ENCODE peak calls at places on chromosomes 2 and 18, in seven cellular contexts. C, D, B, H, T, J and F are unnamed samples.
A peak's percentile ranks its signal among the peaks of the same experiment; 100 is the strongest.

GRCh38 chr2:221715783-221716386 is 143.8 kb upstream of the EPHA4 start:
- DNase-seq in C (no peak), D (no peak), B (no peak), H (no peak), T (no peak), J (no peak), F (no peak)

GRCh38 chr2:112181571-112182290 is 43.5 kb downstream of the FBLN7 start:
- DNase-seq in C (no peak), D (no peak), B (peak; percentile 81), H (no peak), T (no peak), J (no peak), F (no peak)

GRCh38 chr2:101231937-101232336 is 20.7 kb upstream of the CNOT11 start:
- DNase-seq in C (no peak), D (no peak), B (no peak), H (no peak), T (no peak), J (no peak), F (no peak)

GRCh38 chr2:240970816-240971215 is 27.6 kb upstream of the SNED1 start:
- DNase-seq in C (no peak), D (no peak), B (no peak), H (no peak), T (no peak), J (peak; percentile 15), F (peak; percentile 26)

GRCh38 chr2:26008851-26009566 is 24.9 kb upstream of the RAB10 start:
- DNase-seq in C (no peak), D (no peak), B (no peak), H (no peak), T (peak; percentile 72), J (no peak), F (peak; percentile 89)

GRCh38 chr2:160332318-160332717 is 132.2 kb upstream of the ITGB6 start:
- DNase-seq in C (no peak), D (no peak), B (no peak), H (no peak), T (no peak), J (no peak), F (no peak)

GRCh38 chr2:45885111-45885685 is 233.7 kb downstream of the PRKCE start:
- DNase-seq in C (no peak), D (no peak), B (no peak), H (no peak), T (no peak), J (no peak), F (no peak)

GRCh38 chr2:210198326-210198725 is 26.9 kb downstream of the ACADL start:
- DNase-seq in C (no peak), D (no peak), B (no peak), H (no peak), T (no peak), J (no peak), F (no peak)

GRCh38 chr2:217949448-217949847 is 53.3 kb downstream of the TNS1 start:
- DNase-seq in C (no peak), D (no peak), B (no peak), H (no peak), T (no peak), J (no peak), F (no peak)

GRCh38 chr2:50347355-50348044 is 684.4 kb downstream of the NRXN1 start:
- DNase-seq in C (no peak), D (no peak), B (peak; percentile 51), H (no peak), T (no peak), J (no peak), F (no peak)

GRCh38 chr2:64963719-64964118 is 25.5 kb upstream of the SLC1A4 start:
- DNase-seq in C (no peak), D (no peak), B (no peak), H (no peak), T (no peak), J (no peak), F (no peak)

GRCh38 chr2:220499281-220499680 is 871.9 kb downstream of the SLC4A3 start:
- DNase-seq in C (no peak), D (peak; percentile 44), B (no peak), H (no peak), T (no peak), J (peak; percentile 31), F (peak; percentile 60)

GRCh38 chr2:74304332-74305148 is 38.7 kb downstream of the SLC4A5 start:
- DNase-seq in C (no peak), D (no peak), B (peak; percentile 50), H (no peak), T (no peak), J (no peak), F (no peak)

GRCh38 chr2:67340118-67341011 is 56.8 kb upstream of the ETAA1 start:
- DNase-seq in C (no peak), D (no peak), B (no peak), H (no peak), T (no peak), J (no peak), F (no peak)

GRCh38 chr2:85409719-85410583 is at the start of gene CAPG:
- DNase-seq in C (no peak), D (no peak), B (peak; percentile 96), H (no peak), T (peak; percentile 94), J (no peak), F (peak; percentile 78)

DNA sequence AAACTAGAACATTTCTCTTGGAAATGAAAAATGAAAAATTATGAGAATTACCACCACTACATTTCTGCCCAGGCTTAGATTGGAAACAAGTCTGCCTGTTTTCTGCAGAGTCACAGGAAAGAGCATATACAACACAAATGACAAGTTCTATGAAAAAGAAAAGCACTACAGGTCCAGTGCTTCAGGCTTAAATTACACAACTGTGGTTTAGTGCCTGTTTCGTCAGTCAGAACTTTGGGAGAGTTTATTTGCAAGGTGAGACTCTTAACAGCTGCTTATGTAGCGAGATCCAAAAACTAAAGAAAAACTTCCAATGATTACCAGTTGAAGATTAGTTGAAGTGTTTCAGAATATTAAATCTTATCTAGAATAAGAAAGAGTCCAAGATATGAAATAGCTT is 68.8 kb downstream of the RTN4 start:
- DNase-seq in C (no peak), D (no peak), B (no peak), H (no peak), T (no peak), J (no peak), F (no peak)
- H3K4me1 ChIP-seq in C (peaks cover 41% of the 10 kb centered on the region), D (peaks cover 14% of the 10 kb centered on the region), B (peaks cover 15% of the 10 kb centered on the region), H (peaks cover 79% of the 10 kb centered on the region), T (peaks cover 83% of the 10 kb centered on the region), J (peaks cover 4% of the 10 kb centered on the region), F (peaks cover 10% of the 10 kb centered on the region)

GRCh38 chr18:77101410-77102245 is 31.0 kb downstream of the MBP start:
- DNase-seq in C (peak; percentile 38), D (peak; percentile 90), B (peak; percentile 85), H (peak; percentile 99), T (peak; percentile 64), J (peak; percentile 81), F (peak; percentile 94)

GRCh38 chr18:77098554-77099174 is 33.9 kb downstream of the MBP start:
- DNase-seq in C (no peak), D (no peak), B (no peak), H (no peak), T (no peak), J (no peak), F (no peak)

GRCh38 chr18:77099501-77100370 is 32.8 kb downstream of the MBP start:
- DNase-seq in C (no peak), D (no peak), B (peak; percentile 76), H (no peak), T (no peak), J (no peak), F (no peak)

GRCh38 chr18:77102246-77103040 is 30.1 kb downstream of the MBP start:
- DNase-seq in C (no peak), D (no peak), B (no peak), H (no peak), T (no peak), J (no peak), F (no peak)

DNA sequence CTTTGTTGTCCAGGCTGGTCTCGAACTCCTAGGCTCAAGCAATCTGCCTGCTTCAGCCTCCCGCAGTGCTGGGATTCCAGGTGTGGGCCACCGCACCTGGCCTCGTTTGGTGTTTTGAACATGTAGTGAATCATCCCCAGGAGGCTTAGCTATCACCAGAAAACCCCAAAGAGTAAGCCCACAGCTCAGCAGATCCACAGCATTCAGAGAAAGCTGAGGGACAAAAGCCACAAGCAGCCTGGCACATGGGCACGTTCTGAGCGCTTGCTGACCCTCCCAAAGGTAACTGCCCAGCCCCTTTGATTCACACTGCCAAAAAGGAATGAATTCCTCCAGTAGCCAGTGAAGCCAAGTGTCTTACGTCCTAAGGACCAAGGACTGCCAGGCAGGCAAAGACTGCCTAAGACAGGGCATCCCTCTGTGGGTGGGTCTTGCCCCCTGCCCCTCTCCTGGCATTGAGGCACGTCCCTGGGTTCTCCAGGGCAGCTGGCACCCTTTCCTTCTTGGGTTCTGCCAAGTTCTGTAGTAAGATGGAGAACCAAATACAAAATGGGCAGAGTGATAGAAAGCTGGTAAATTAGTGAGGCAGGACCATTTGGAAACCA is 31.7 kb downstream of the MBP start:
- DNase-seq in C (no peak), D (no peak), B (no peak), H (no peak), T (no peak), J (no peak), F (no peak)
- H3K4me1 ChIP-seq in C (peaks cover 39% of the 10 kb centered on the region), D (peaks cover 49% of the 10 kb centered on the region), B (peaks cover 12% of the 10 kb centered on the region), H (peaks cover 89% of the 10 kb centered on the region), T (peaks cover 77% of the 10 kb centered on the region), J (peaks cover 30% of the 10 kb centered on the region), F (peaks cover 3% of the 10 kb centered on the region)

DNA sequence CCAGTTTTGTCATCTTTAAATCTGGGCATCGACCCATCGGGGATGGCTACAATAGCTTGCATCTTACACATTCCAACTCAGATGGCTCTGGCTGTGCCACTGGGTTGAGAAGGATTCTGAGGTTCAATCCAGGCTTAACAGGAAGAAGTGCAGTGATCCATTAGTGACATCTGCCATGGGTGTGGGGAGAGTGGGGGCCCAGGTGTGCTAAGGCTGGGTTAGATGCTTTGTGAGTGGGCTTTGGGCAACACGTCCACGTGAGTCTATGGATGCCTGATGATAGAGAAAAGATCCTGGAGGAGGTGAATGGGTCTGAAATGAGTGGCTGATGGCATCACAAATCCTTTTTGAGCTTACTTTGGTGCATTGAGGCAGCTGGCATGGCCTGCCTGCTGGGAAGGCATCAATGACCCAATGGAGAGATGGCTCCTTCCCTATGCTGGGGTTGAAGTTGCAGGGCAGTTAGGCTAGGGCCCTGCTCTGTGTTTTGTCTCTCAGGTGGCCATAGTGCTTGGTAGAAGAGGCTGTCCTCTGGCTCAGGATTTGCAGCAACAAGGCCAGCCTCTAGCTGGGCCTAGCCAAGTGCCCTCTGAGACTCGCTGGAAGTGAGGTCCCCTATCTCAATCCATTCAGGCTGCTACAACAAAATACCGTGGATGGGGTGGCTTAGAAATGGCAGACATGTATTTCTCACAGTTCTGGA is 56.7 kb downstream of the HS1BP3 start:
- DNase-seq in C (no peak), D (no peak), B (no peak), H (no peak), T (peak; percentile 3), J (no peak), F (peak; percentile 21)
- H3K4me1 ChIP-seq in C (peaks cover 46% of the 10 kb centered on the region), D (peaks cover 63% of the 10 kb centered on the region), B (peaks cover 24% of the 10 kb centered on the region), H (peaks cover 26% of the 10 kb centered on the region), T (peaks cover 38% of the 10 kb centered on the region), J (peaks cover 41% of the 10 kb centered on the region), F (peaks cover 4% of the 10 kb centered on the region)

GRCh38 chr2:11658208-11658607 is 11.8 kb downstream of the NTSR2 start:
- DNase-seq in C (no peak), D (no peak), B (no peak), H (no peak), T (no peak), J (no peak), F (no peak)
- H3K4me1 ChIP-seq in C (no peaks in the 10 kb centered on the region), D (no peaks in the 10 kb centered on the region), B (no peaks in the 10 kb centered on the region), H (no peaks in the 10 kb centered on the region), T (no peaks in the 10 kb centered on the region), J (peaks cover 6% of the 10 kb centered on the region), F (no peaks in the 10 kb centered on the region)

DNA sequence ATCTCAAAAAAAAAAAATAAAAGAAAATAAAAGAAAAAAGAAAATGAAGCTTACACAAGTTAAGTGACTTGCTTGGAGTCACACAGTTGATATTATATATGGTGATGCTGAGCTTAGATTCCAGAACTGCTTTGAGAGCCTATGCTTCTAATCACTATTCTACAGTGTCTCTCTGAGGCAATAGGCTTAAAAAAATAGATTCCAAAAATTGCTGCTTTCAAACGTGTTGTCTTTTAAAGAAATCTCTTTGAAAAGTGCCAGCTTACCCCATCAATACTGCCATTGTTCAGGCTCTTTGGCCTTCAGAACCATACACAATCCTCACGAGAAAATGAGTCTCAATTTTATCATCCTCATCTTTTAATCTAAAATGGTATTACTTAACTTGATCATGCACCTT is 102.6 kb downstream of the CDK15 start:
- DNase-seq in C (no peak), D (no peak), B (no peak), H (no peak), T (no peak), J (no peak), F (no peak)
- H3K4me1 ChIP-seq in C (no peaks in the 10 kb centered on the region), D (peaks cover 30% of the 10 kb centered on the region), B (peaks cover 3% of the 10 kb centered on the region), H (peaks cover 4% of the 10 kb centered on the region), T (peaks cover 7% of the 10 kb centered on the region), J (peaks cover 9% of the 10 kb centered on the region), F (no peaks in the 10 kb centered on the region)